ENCODE peak calls at places on chromosomes 11 and 22, in seven cellular contexts. G is hepatocyte; M is psoas muscle; U is right cardiac atrium; Y is fibroblast of lung; E is naive thymus-derived CD4-positive, alpha-beta T cell; Z is endodermal cell. D is an unnamed sample.

GRCh38 chr11:78560826-78561484 is 13.7 kb downstream of the NARS2 start:
- DNase-seq in U (no peak), Y (peak; percentile 43), Z (no peak), M (no peak), G (no peak), E (no peak), D (no peak)

GRCh38 chr11:122779047-122779629 is 59.2 kb upstream of the CRTAM start:
- DNase-seq in U (no peak), G (no peak), M (no peak), Z (no peak), E (no peak), Y (no peak), D (peak; percentile 86)

GRCh38 chr11:117380676-117381075 is 53.0 kb downstream of the CEP164 start:
- DNase-seq in Z (no peak), M (no peak), Y (no peak), E (no peak), U (no peak), G (no peak), D (no peak)

GRCh38 chr11:17256512-17256911 is 20.0 kb upstream of the NUCB2 start:
- DNase-seq in U (no peak), E (no peak), G (peak; percentile 35), Y (peak; percentile 98), M (no peak), Z (no peak), D (peak; percentile 17)

GRCh38 chr11:1298695-1299492 is 10.5 kb downstream of the TOLLIP start:
- DNase-seq in Y (peak; percentile 80), Z (peak; percentile 64), U (peak; percentile 89), E (no peak), G (peak; percentile 94), M (peak; percentile 94), D (peak; percentile 71)

GRCh38 chr11:117925198-117925925 is 3.8 kb downstream of the TMPRSS13 start:
- DNase-seq in U (peak; percentile 31), E (no peak), Z (no peak), Y (no peak), G (no peak), M (no peak), D (no peak)

GRCh38 chr11:6682591-6682935 is 577 bp downstream of the MRPL17 start:
- DNase-seq in Z (no peak), Y (no peak), G (no peak), M (no peak), U (no peak), E (no peak), D (peak; percentile 10)

GRCh38 chr11:74780277-74780870 is 31.7 kb downstream of the RNF169 start:
- DNase-seq in M (no peak), E (no peak), G (no peak), Y (no peak), U (no peak), Z (no peak), D (no peak)

GRCh38 chr11:35617316-35617686 is 959 bp upstream of the FJX1 start:
- DNase-seq in Y (no peak), Z (no peak), E (no peak), G (no peak), U (no peak), M (no peak), D (no peak)

GRCh38 chr11:35619754-35620640 is 1.7 kb downstream of the FJX1 start:
- DNase-seq in Z (peak; percentile 92), M (peak; percentile 53), E (no peak), U (no peak), Y (peak; percentile 25), G (peak; percentile 40), D (peak; percentile 87)

GRCh38 chr11:35618497-35619029 is 303 bp downstream of the FJX1 start:
- DNase-seq in E (no peak), G (peak; percentile 76), M (peak; percentile 54), U (peak; percentile 68), Z (peak; percentile 84), Y (peak; percentile 44), D (no peak)

GRCh38 chr11:35617687-35618496 is at the start of gene FJX1:
- DNase-seq in U (peak; percentile 79), G (peak; percentile 82), Z (peak; percentile 92), Y (peak; percentile 92), E (no peak), M (peak; percentile 70), D (peak; percentile 98)

DNA sequence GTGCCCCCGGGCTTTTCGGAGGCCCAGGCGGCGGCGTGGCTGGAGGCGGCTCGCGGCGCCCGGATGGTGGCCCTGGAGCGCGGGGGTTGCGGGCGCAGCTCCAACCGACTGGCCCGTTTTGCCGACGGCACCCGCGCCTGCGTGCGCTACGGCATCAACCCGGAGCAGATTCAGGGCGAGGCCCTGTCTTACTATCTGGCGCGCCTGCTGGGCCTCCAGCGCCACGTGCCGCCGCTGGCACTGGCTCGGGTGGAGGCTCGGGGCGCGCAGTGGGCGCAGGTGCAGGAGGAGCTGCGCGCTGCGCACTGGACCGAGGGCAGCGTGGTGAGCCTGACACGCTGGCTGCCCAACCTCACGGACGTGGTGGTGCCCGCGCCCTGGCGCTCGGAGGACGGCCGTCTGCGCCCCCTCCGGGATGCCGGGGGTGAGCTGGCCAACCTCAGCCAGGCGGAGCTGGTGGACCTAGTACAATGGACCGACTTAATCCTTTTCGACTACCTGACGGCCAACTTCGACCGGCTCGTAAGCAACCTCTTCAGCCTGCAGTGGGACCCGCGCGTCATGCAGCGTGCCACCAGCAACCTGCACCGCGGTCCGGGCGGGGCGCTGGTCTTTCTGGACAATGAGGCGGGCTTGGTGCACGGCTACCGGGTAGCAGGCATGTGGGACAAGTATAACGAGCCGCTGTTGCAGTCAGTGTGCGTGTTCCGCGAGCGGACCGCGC is 932 bp downstream of the FJX1 start:
- DNase-seq in G (peak; percentile 63), U (peak; percentile 68), M (peak; percentile 59), Y (peak; percentile 46), E (no peak), Z (peak; percentile 84), D (peak; percentile 95)
- H3K4me1 ChIP-seq in G (peaks cover 19% of the 10 kb centered on the region), U (peaks cover 2% of the 10 kb centered on the region), M (no peaks in the 10 kb centered on the region), Y (peaks cover 4% of the 10 kb centered on the region), E (no peaks in the 10 kb centered on the region), Z (peaks cover 3% of the 10 kb centered on the region), D (peaks cover 67% of the 10 kb centered on the region)

GRCh38 chr22:37697540-37697835 is 640 bp downstream of the TRIOBP start:
- DNase-seq in E (no peak), U (no peak), Y (no peak), M (no peak), G (no peak), Z (no peak), D (no peak)

GRCh38 chr22:37692627-37693285 is 4.1 kb upstream of the TRIOBP start:
- DNase-seq in M (no peak), G (no peak), Y (no peak), E (no peak), Z (no peak), U (no peak), D (no peak)

GRCh38 chr22:37701121-37701786 is 4.4 kb downstream of the TRIOBP start:
- DNase-seq in G (no peak), E (no peak), Z (no peak), Y (no peak), U (no peak), M (no peak), D (no peak)

GRCh38 chr22:37690901-37691504 is 4.9 kb downstream of the NOL12 start:
- DNase-seq in G (no peak), E (no peak), U (no peak), Z (no peak), Y (no peak), M (peak; percentile 79), D (no peak)

DNA sequence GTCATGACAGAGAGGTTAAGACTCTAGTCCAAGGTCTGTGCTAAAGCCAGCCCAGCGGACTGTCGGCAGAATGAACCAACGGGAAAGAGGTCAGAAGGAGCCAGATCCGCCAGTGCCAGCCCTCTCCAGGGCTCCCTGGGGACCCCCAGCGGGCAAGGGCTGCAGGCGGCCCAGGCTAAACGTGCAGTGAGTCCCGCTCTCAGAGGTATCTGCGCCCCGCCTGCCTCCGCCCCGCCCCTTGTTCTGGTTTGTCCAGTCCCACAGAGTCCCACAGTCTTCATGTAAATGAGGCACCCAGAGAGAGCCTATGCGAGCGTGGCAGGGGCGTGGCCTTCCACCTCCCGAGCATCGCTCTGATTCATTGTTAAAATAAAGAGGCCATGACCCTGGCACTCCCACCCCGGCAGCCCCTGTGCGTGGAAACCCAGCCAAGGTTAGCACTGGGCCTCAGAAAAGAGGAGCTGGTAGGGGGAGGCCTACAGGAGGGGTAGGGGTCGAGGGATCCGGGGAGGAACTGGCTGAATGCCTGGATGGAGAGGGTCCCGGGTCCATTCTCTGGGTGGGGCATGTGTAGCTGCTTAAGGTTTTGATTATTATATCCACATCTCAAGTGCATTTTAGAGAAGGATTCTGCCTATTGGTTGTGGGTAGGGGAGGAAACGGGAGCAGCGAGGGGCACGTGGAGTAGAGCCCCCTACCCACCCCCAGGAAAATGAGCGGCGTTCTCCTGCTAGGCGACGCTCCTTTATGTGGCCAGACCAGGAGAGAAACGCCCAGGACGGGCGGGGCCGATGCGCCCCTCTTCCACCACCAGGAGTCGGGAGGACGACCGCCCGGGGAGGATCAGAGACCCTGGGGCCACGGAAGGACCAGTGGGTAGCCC is at the start of gene TRIOBP:
- DNase-seq in Y (peak; percentile 91), U (peak; percentile 98), M (peak; percentile 97), E (peak; percentile 95), Z (peak; percentile 100), G (peak; percentile 97), D (peak; percentile 98)
- H3K4me3 ChIP-seq in Y (peak within 1 kb of the TSS; percentile 7), U (no peak within 1 kb of the TSS), M (peak within 1 kb of the TSS; percentile 38), E (no peak within 1 kb of the TSS), Z (peak within 1 kb of the TSS; percentile 84), G (no peak within 1 kb of the TSS), D (peak within 1 kb of the TSS; percentile 39)

DNA sequence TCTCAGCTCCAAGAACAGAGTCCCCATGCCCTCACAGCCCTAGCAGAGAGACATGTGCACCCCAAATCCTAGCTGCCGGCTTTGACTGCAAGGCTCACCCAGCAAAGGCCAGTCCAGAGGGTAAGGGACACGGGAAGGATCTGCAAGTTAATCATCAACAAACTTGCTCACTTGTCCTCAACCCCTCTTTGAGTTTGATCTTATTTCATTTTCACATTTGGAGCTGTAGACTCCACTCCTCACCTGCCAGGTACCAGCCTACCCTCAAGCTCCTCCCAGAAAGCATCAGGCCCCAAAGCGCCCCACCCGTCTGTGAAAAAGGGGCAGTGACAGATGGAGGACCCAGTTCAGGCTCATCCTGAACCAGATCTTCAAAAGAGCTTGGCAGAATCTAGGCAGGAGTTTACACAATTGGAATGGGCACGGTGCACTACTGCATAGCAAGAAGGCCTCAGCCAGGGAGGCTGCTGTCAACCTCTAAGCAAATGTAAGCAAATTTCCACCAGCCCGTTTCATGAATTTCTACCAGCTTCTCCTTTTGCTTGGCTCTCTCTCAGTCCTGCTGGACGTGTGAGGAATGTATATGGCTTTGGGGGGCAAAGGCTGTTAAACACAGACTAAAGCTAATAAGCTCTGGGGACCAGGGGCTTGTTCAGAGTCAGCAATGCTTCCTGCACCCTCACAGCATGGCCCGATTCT is 5.5 kb downstream of the EHD1 start:
- DNase-seq in Y (no peak), U (no peak), M (no peak), G (no peak), E (peak; percentile 22), Z (no peak), D (no peak)
- H3K4me1 ChIP-seq in Y (peaks cover 42% of the 10 kb centered on the region), U (peaks cover 30% of the 10 kb centered on the region), M (peaks cover 91% of the 10 kb centered on the region), G (peaks cover 67% of the 10 kb centered on the region), E (peaks cover 77% of the 10 kb centered on the region), Z (peaks cover 16% of the 10 kb centered on the region), D (peaks cover 20% of the 10 kb centered on the region)

GRCh38 chr11:94672636-94673035 is 95.5 kb upstream of the AMOTL1 start:
- DNase-seq in Z (no peak), Y (no peak), M (peak; percentile 58), U (no peak), G (no peak), E (no peak), D (no peak)

GRCh38 chr11:94668240-94668793 is 99.8 kb upstream of the AMOTL1 start:
- DNase-seq in Z (no peak), M (no peak), Y (no peak), U (no peak), G (no peak), E (no peak), D (no peak)

GRCh38 chr11:94666792-94667721 is 99.9 kb downstream of the PIWIL4 start:
- DNase-seq in Y (no peak), Z (peak; percentile 33), G (no peak), M (no peak), U (no peak), E (no peak), D (no peak)

GRCh38 chr11:94671553-94672366 is 96.4 kb upstream of the AMOTL1 start:
- DNase-seq in E (no peak), Y (no peak), M (no peak), Z (peak; percentile 24), G (no peak), U (no peak), D (no peak)

DNA sequence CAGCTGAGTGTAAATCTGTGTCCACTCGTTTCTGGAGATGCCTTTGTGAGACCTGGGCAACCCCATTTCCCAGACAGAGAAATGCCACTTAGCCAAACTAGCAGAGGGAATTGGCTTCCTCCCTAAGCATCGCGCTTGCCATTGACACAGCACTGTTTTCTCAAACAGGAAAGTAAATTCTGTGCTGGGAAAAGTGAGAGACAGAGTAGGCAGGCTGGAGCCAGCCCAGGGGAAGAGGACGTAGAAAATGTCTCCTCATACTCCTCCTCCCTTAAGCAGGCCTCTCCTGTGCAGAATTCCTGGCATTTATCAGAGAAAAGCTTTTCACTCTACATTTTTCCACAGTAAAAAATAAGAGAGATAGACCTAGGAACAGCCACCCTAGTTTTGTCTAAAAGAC is 99.1 kb upstream of the AMOTL1 start:
- DNase-seq in G (no peak), E (no peak), U (no peak), Y (no peak), Z (no peak), M (no peak), D (no peak)
- H3K4me3 ChIP-seq in G (no peak overlapping the region), E (no peak overlapping the region), U (no peak overlapping the region), Y (no peak overlapping the region), Z (no peak overlapping the region), M (no peak overlapping the region), D (no peak overlapping the region)

D was measured in A673.